ENCODE peak calls at places on chromosomes 11 and 22, in six cellular contexts. R is tibial nerve, L is stomach, G is upper lobe of left lung, J is K562, S is heart left ventricle. W is an unnamed sample. For H3K9me3, the result is how much of the 10 kb centered on the place peaks cover.

GRCh38 chr22:38924197-38924952 is 33.0 kb upstream of the APOBEC3A start:
- DNase-seq in J (no peak), R (peak), G (no peak), S (peak), L (peak), W (peak)

GRCh38 chr11:11514246-11514645 is 107.6 kb downstream of the GALNT18 start:
- DNase-seq in R (no peak), J (no peak), G (no peak), L (no peak), S (no peak), W (no peak)

GRCh38 chr11:14644396-14645246 is 1.0 kb downstream of the PDE3B start:
- DNase-seq in L (peak), S (peak), G (peak), R (no peak), J (peak), W (peak)

GRCh38 chr11:113952070-113952469 is 22.8 kb upstream of the HTR3A start:
- DNase-seq in J (no peak), S (no peak), R (no peak), G (no peak), L (no peak), W (no peak)

GRCh38 chr11:10495464-10495786 is 40.4 kb downstream of the AMPD3 start:
- DNase-seq in R (no peak), J (no peak), S (no peak), G (no peak), L (no peak), W (no peak)

GRCh38 chr11:130000552-130001176 is 2.0 kb downstream of the PRDM10 start:
- DNase-seq in J (no peak), R (no peak), L (no peak), G (no peak), S (no peak), W (peak)

GRCh38 chr22:20425821-20426615 is 11.6 kb downstream of the SCARF2 start:
- DNase-seq in G (peak), L (no peak), J (no peak), S (no peak), R (no peak), W (no peak)

GRCh38 chr11:114060402-114061052 is 1.0 kb downstream of the ZBTB16 start:
- DNase-seq in G (peak), S (peak), J (no peak), L (peak), R (no peak), W (peak)

GRCh38 chr11:68878022-68878421 is 25.6 kb downstream of the MRPL21 start:
- DNase-seq in S (no peak), J (no peak), R (no peak), L (no peak), G (no peak), W (no peak)

GRCh38 chr11:127919206-127920000 is 668.0 kb downstream of the ETS1 start:
- DNase-seq in S (no peak), L (no peak), R (no peak), J (no peak), G (no peak), W (no peak)

GRCh38 chr11:69113226-69113625 is 42.5 kb upstream of the SMIM38 start:
- DNase-seq in G (no peak), L (no peak), J (no peak), S (no peak), R (no peak), W (no peak)

GRCh38 chr11:62574363-62575057 is 819 bp upstream of the EEF1G start:
- DNase-seq in R (no peak), G (peak), L (peak), J (peak), S (no peak), W (peak)

DNA sequence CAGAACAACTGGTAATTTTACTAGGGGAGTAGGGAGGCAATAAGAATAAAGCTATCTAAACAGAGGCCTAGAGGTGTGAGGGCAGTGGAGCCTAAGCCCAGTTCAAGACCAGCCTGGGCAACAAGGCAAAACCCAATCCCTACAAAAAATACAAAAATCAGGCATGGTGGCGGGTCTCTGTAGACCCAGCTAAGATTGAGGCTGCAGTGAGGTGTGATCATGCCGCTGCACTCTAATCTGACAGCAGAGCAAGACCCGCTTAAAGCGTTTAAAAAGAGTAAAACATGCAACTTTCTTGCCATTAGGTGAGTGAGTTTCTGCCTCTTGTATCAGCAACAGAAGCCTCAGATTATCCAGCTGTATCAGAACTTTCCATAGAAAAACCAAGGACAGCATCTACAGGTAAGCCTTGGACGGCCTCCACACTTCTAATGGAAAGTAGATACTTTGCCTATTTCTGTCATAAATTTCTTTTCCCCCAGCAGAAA is 12.1 kb downstream of the TAF1D start:
- DNase-seq in R (no peak), L (no peak), S (no peak), G (no peak), J (no peak), W (no peak)
- TF ChIP-seq POLR2A in R (no peak), L (no peak), S (no peak), G (no peak), J (peak), W (no peak)

GRCh38 chr22:49887716-49888115 is 30.5 kb downstream of the ALG12 start:
- DNase-seq in J (no peak), S (no peak), R (no peak), G (no peak), L (no peak), W (no peak)
- H3K9me3 ChIP-seq in J (under half), S (under half), R (under half), G (under half), L (under half), W (under half)

GRCh38 chr22:32265882-32266767 is 11.0 kb upstream of the SLC5A4 start:
- DNase-seq in G (no peak), S (peak), J (peak), L (peak), R (peak), W (peak)
- H3K4me3 ChIP-seq in G (no peak), S (peak), J (no peak), L (no peak), R (peak), W (no peak)

DNA sequence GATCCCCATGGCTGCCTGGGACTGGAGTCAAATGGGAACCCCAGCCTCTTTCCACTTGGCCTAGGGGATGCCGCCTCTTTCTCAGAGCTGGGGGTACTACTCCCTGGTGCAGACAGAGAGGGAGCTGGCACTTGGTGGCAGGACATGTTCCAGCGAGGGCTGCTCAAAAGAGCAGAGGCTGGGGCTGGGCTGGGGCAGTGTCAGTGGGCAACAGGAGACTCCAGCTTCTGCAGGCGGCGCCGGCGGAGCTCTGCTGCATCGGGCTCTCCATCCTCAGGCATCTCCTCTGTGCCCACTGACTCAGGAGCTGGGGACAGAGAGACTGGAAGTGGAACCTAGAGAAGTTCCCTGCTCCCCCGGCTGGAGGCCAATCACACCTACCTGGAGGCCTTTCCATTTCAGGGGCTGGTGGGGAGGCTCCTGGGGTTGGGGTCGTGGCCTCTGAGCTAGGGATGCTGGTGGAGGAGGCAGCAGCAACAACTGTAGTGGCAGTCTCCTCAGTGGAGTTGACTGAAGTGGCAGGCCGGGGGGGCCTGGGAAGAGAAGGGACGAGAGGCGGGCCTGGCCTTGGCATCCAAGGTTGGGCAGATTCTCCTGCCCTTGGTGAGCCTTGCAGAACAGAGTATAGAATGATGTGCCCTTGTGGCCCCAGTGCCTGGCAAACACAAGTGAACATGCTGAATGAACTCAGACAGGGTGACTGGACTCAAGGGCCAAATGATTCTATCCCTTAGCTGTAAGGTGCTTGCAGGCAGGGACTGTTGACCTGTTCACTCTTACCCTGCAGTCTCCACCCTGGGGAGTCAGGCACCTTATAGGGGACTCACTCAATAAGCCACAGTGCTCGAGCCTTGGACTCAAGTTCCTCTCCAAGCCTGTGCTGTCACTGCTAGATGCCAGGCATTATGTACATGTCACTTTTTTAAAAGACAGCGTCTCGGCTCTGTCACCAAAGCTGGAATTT is 5.9 kb downstream of the SYVN1 start:
- DNase-seq in R (no peak), G (no peak), L (no peak), S (no peak), J (no peak), W (peak)
- TF ChIP-seq POLR2A in R (no peak), G (no peak), L (no peak), S (no peak), J (peak), W (no peak)

GRCh38 chr22:47396105-47396504 is 633.7 kb downstream of the TBC1D22A start:
- DNase-seq in L (no peak), G (peak), S (no peak), J (no peak), R (no peak), W (no peak)
- H3K9me3 ChIP-seq in L (under half), G (under half), S (under half), J (under half), R (under half), W (under half)

GRCh38 chr22:41836551-41836950 is 3.6 kb downstream of the SREBF2 start:
- DNase-seq in L (no peak), G (no peak), S (no peak), R (no peak), J (no peak), W (no peak)

GRCh38 chr22:41842996-41843970 is 10.4 kb downstream of the SREBF2 start:
- DNase-seq in S (no peak), G (no peak), R (no peak), J (no peak), L (no peak), W (no peak)

GRCh38 chr22:41838842-41839618 is 6.1 kb downstream of the SREBF2 start:
- DNase-seq in J (no peak), L (no peak), G (no peak), S (no peak), R (no peak), W (no peak)

GRCh38 chr22:41841085-41841712 is 8.3 kb downstream of the SREBF2 start:
- DNase-seq in L (peak), R (peak), S (no peak), G (no peak), J (no peak), W (no peak)

GRCh38 chr22:41840216-41840615 is 7.3 kb downstream of the SREBF2 start:
- DNase-seq in S (no peak), G (no peak), J (no peak), R (no peak), L (no peak), W (no peak)
- H3K4me3 ChIP-seq in S (no peak), G (no peak), J (no peak), R (no peak), L (no peak), W (no peak)

GRCh38 chr11:75784085-75784478 is 15.5 kb downstream of the DGAT2 start:
- DNase-seq in R (no peak), G (no peak), S (no peak), J (no peak), L (no peak), W (no peak)

GRCh38 chr11:75781296-75781695 is 12.7 kb downstream of the DGAT2 start:
- DNase-seq in G (no peak), L (no peak), J (no peak), S (no peak), R (no peak), W (no peak)

GRCh38 chr11:75781831-75782230 is 13.3 kb downstream of the DGAT2 start:
- DNase-seq in S (no peak), R (no peak), G (no peak), L (no peak), J (no peak), W (no peak)

GRCh38 chr11:75783416-75784084 is 15.0 kb downstream of the DGAT2 start:
- DNase-seq in G (no peak), S (no peak), J (no peak), L (no peak), R (no peak), W (no peak)

DNA sequence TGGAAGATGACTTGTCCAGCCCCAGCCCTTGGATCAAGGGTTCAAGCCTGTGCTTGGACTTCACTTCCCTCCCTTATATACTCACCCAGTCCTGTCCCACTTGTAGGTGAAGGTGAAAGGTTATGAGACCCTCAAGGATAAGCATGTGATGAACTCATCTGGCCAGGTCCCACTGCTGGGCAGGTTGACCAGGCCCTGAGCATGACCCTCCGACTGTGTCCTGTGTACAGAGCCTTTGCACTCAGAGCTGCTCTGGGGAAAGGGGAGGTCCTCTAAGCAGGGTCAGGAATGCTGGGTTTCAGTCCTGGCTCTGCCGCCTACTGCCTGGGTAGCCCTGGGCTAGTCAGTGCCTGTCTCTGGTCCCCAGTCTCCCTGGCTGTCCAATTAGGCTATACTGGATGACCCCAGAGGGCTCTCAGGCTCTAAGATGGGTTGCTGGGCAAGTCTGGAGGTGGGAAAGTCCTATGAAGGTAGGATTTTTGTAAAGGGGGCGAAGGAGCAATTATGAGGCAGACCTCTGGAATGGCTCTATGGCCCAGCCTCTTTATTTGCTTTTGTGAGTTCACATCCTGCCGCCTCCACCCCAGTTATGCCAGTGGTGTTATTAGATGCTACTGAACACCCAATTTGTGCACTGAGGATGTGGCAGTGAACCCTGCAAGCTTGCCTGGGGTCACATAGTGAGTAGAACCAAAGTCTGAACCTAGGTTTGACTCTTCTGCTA is 14.1 kb downstream of the DGAT2 start:
- DNase-seq in L (no peak), R (no peak), J (no peak), G (no peak), S (no peak), W (peak)
- TF ChIP-seq POLR2A in L (no peak), R (no peak), J (no peak), G (no peak), S (no peak), W (no peak)

GRCh38 chr11:74860743-74861142 is 88.1 kb downstream of the XRRA1 start:
- DNase-seq in S (no peak), J (no peak), G (no peak), L (no peak), R (no peak), W (no peak)

GRCh38 chr11:74866557-74866956 is 82.3 kb downstream of the XRRA1 start:
- DNase-seq in R (no peak), L (no peak), G (no peak), S (no peak), J (no peak), W (no peak)

DNA sequence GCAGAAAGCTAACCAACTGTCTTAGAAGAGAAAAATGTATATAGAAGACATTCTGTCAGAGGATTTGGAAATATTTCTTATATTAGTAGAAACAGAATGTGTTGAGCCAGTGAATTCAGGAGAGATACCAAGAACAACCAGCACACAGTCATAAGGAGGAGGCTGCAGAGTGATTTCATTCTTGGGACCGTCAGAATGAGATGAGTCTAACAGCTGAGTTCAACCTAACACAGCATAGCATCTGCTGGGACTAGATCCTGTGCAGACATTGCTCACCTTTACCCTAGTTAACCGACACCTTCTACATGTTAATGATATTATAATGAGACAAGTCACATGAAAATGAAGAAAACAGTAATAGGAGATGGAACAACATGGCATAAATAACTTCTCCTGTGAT is 85.5 kb downstream of the XRRA1 start:
- DNase-seq in L (no peak), J (no peak), S (no peak), R (no peak), G (no peak), W (no peak)
- H3K9me3 ChIP-seq in L (under half), J (under half), S (under half), R (under half), G (half or more), W (under half)

DNA sequence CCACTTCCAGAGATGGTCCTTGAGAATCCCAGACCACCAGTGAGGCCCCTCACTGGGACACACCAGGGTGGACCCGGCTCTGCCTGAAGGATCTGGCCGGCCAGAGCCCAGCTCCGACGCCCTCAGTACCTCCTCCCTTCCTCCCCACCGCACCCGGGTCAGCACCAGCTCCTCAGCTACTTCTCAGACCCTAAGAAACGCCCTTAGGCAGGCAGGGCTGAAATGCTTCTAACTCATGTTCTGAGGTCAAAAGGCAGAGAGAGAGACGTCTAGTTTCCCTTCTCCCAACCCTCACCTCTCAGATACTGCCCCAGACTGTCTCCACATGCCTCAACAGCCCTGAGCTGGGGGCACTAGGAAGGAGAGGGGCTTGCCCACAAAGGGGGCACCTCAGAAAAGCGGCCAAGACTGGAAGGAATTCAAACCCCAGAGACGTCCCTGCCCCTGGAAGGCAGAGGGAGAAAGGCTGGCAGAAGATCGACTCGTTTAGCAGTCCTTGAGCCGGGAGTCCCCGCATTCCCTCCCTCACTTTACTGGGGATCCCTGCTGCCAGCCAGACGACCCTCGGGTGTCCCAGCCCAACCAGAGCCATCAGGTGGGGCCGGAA is 539 bp downstream of the USH1C start:
- DNase-seq in L (no peak), R (no peak), S (no peak), J (no peak), G (no peak), W (no peak)
- H3K4me3 ChIP-seq in L (peak), R (peak), S (no peak), J (peak), G (no peak), W (no peak)